ENCODE peak calls at places on chromosomes 1 and 21, in six cellular contexts. One of them, this sample, is unnamed.

GRCh38 chr1:99849744-99850457 is at the start of gene AGL:
- DNase-seq in T-cell: peak
- DNase-seq in transverse colon: peak
- DNase-seq in stimulated activated CD4-positive, alpha-beta T cell treated with anti-CD3 and anti-CD28 coated beads, Interleukin-4, amount 100 ng/mL, for 4 hours: peak
- DNase-seq in EH: peak
- DNase-seq in amniotic stem cell: peak
- DNase-seq in this sample: peak

GRCh38 chr1:3778590-3779264 is 6.2 kb downstream of the SMIM1 start:
- DNase-seq in T-cell: no peak
- DNase-seq in transverse colon: no peak
- DNase-seq in stimulated activated CD4-positive, alpha-beta T cell treated with anti-CD3 and anti-CD28 coated beads, Interleukin-4, amount 100 ng/mL, for 4 hours: no peak
- DNase-seq in EH: no peak
- DNase-seq in amniotic stem cell: no peak
- DNase-seq in this sample: no peak

GRCh38 chr1:114549137-114549536 is 32.3 kb downstream of the BCAS2 start:
- DNase-seq in T-cell: no peak
- DNase-seq in transverse colon: no peak
- DNase-seq in stimulated activated CD4-positive, alpha-beta T cell treated with anti-CD3 and anti-CD28 coated beads, Interleukin-4, amount 100 ng/mL, for 4 hours: no peak
- DNase-seq in EH: no peak
- DNase-seq in amniotic stem cell: no peak
- DNase-seq in this sample: peak

GRCh38 chr21:39601194-39601940 is 11.4 kb upstream of the B3GALT5 start:
- DNase-seq in T-cell: no peak
- DNase-seq in transverse colon: no peak
- DNase-seq in stimulated activated CD4-positive, alpha-beta T cell treated with anti-CD3 and anti-CD28 coated beads, Interleukin-4, amount 100 ng/mL, for 4 hours: no peak
- DNase-seq in EH: no peak
- DNase-seq in amniotic stem cell: no peak
- DNase-seq in this sample: no peak

GRCh38 chr1:54290443-54291184 is 90.6 kb downstream of the MRPL37 start:
- DNase-seq in T-cell: peak
- DNase-seq in transverse colon: no peak
- DNase-seq in stimulated activated CD4-positive, alpha-beta T cell treated with anti-CD3 and anti-CD28 coated beads, Interleukin-4, amount 100 ng/mL, for 4 hours: no peak
- DNase-seq in EH: peak
- DNase-seq in amniotic stem cell: no peak
- DNase-seq in this sample: peak

GRCh38 chr1:207910678-207911354 is at the start of gene CD34:
- DNase-seq in T-cell: no peak
- DNase-seq in transverse colon: no peak
- DNase-seq in stimulated activated CD4-positive, alpha-beta T cell treated with anti-CD3 and anti-CD28 coated beads, Interleukin-4, amount 100 ng/mL, for 4 hours: peak
- DNase-seq in EH: no peak
- DNase-seq in amniotic stem cell: no peak
- DNase-seq in this sample: no peak

GRCh38 chr1:26759531-26759930 is 28.2 kb upstream of the PIGV start:
- DNase-seq in T-cell: no peak
- DNase-seq in transverse colon: no peak
- DNase-seq in stimulated activated CD4-positive, alpha-beta T cell treated with anti-CD3 and anti-CD28 coated beads, Interleukin-4, amount 100 ng/mL, for 4 hours: no peak
- DNase-seq in EH: no peak
- DNase-seq in amniotic stem cell: no peak
- DNase-seq in this sample: no peak

GRCh38 chr21:16037386-16037785 is 307.6 kb downstream of the USP25 start:
- DNase-seq in T-cell: no peak
- DNase-seq in transverse colon: no peak
- DNase-seq in stimulated activated CD4-positive, alpha-beta T cell treated with anti-CD3 and anti-CD28 coated beads, Interleukin-4, amount 100 ng/mL, for 4 hours: no peak
- DNase-seq in EH: no peak
- DNase-seq in amniotic stem cell: no peak
- DNase-seq in this sample: no peak

GRCh38 chr1:70403759-70404158 is 7.3 kb upstream of the CTH start:
- DNase-seq in T-cell: no peak
- DNase-seq in transverse colon: no peak
- DNase-seq in stimulated activated CD4-positive, alpha-beta T cell treated with anti-CD3 and anti-CD28 coated beads, Interleukin-4, amount 100 ng/mL, for 4 hours: no peak
- DNase-seq in EH: no peak
- DNase-seq in amniotic stem cell: no peak
- DNase-seq in this sample: no peak

GRCh38 chr21:45012661-45013270 is 61.6 kb upstream of the ADARB1 start:
- DNase-seq in T-cell: no peak
- DNase-seq in transverse colon: peak
- DNase-seq in stimulated activated CD4-positive, alpha-beta T cell treated with anti-CD3 and anti-CD28 coated beads, Interleukin-4, amount 100 ng/mL, for 4 hours: no peak
- DNase-seq in EH: no peak
- DNase-seq in amniotic stem cell: no peak
- DNase-seq in this sample: no peak

GRCh38 chr1:1032428-1032827 is 12.5 kb downstream of the AGRN start:
- DNase-seq in T-cell: no peak
- DNase-seq in transverse colon: peak
- DNase-seq in stimulated activated CD4-positive, alpha-beta T cell treated with anti-CD3 and anti-CD28 coated beads, Interleukin-4, amount 100 ng/mL, for 4 hours: no peak
- DNase-seq in EH: no peak
- DNase-seq in amniotic stem cell: no peak
- DNase-seq in this sample: no peak

GRCh38 chr1:116261227-116261626 is 111.8 kb upstream of the ATP1A1 start:
- DNase-seq in T-cell: no peak
- DNase-seq in transverse colon: no peak
- DNase-seq in stimulated activated CD4-positive, alpha-beta T cell treated with anti-CD3 and anti-CD28 coated beads, Interleukin-4, amount 100 ng/mL, for 4 hours: no peak
- DNase-seq in EH: peak
- DNase-seq in amniotic stem cell: no peak
- DNase-seq in this sample: peak

GRCh38 chr1:206487970-206488369 is 17.7 kb downstream of the IKBKE start:
- DNase-seq in T-cell: no peak
- DNase-seq in transverse colon: no peak
- DNase-seq in stimulated activated CD4-positive, alpha-beta T cell treated with anti-CD3 and anti-CD28 coated beads, Interleukin-4, amount 100 ng/mL, for 4 hours: no peak
- DNase-seq in EH: no peak
- DNase-seq in amniotic stem cell: no peak
- DNase-seq in this sample: no peak

GRCh38 chr1:101239095-101240040 is 2.5 kb downstream of the S1PR1 start:
- DNase-seq in T-cell: peak
- DNase-seq in transverse colon: no peak
- DNase-seq in stimulated activated CD4-positive, alpha-beta T cell treated with anti-CD3 and anti-CD28 coated beads, Interleukin-4, amount 100 ng/mL, for 4 hours: peak
- DNase-seq in EH: no peak
- DNase-seq in amniotic stem cell: no peak
- DNase-seq in this sample: no peak

GRCh38 chr1:161223805-161224694 is 622 bp upstream of the APOA2 start:
- DNase-seq in T-cell: no peak
- DNase-seq in transverse colon: no peak
- DNase-seq in stimulated activated CD4-positive, alpha-beta T cell treated with anti-CD3 and anti-CD28 coated beads, Interleukin-4, amount 100 ng/mL, for 4 hours: no peak
- DNase-seq in EH: no peak
- DNase-seq in amniotic stem cell: no peak
- DNase-seq in this sample: no peak

GRCh38 chr1:24856787-24857527 is 73.1 kb downstream of the RUNX3 start:
- DNase-seq in T-cell: no peak
- DNase-seq in transverse colon: no peak
- DNase-seq in stimulated activated CD4-positive, alpha-beta T cell treated with anti-CD3 and anti-CD28 coated beads, Interleukin-4, amount 100 ng/mL, for 4 hours: no peak
- DNase-seq in EH: no peak
- DNase-seq in amniotic stem cell: no peak
- DNase-seq in this sample: no peak

GRCh38 chr21:34857874-34858273 is 189.1 kb downstream of the CLIC6 start:
- DNase-seq in T-cell: no peak
- DNase-seq in transverse colon: no peak
- DNase-seq in stimulated activated CD4-positive, alpha-beta T cell treated with anti-CD3 and anti-CD28 coated beads, Interleukin-4, amount 100 ng/mL, for 4 hours: no peak
- DNase-seq in EH: no peak
- DNase-seq in amniotic stem cell: no peak
- DNase-seq in this sample: no peak

GRCh38 chr1:92459871-92460320 is 26.8 kb downstream of the GFI1 start:
- DNase-seq in T-cell: no peak
- DNase-seq in transverse colon: no peak
- DNase-seq in stimulated activated CD4-positive, alpha-beta T cell treated with anti-CD3 and anti-CD28 coated beads, Interleukin-4, amount 100 ng/mL, for 4 hours: no peak
- DNase-seq in EH: no peak
- DNase-seq in amniotic stem cell: no peak
- DNase-seq in this sample: no peak

GRCh38 chr1:45622891-45623394 is 911 bp downstream of the CCDC17 start:
- DNase-seq in T-cell: no peak
- DNase-seq in transverse colon: no peak
- DNase-seq in stimulated activated CD4-positive, alpha-beta T cell treated with anti-CD3 and anti-CD28 coated beads, Interleukin-4, amount 100 ng/mL, for 4 hours: no peak
- DNase-seq in EH: no peak
- DNase-seq in amniotic stem cell: no peak
- DNase-seq in this sample: no peak

GRCh38 chr1:3352084-3352951 is 102.1 kb upstream of the ARHGEF16 start:
- DNase-seq in T-cell: no peak
- DNase-seq in transverse colon: peak
- DNase-seq in stimulated activated CD4-positive, alpha-beta T cell treated with anti-CD3 and anti-CD28 coated beads, Interleukin-4, amount 100 ng/mL, for 4 hours: no peak
- DNase-seq in EH: peak
- DNase-seq in amniotic stem cell: no peak
- DNase-seq in this sample: peak

GRCh38 chr1:211068976-211069375 is 65.0 kb downstream of the KCNH1 start:
- DNase-seq in T-cell: no peak
- DNase-seq in transverse colon: no peak
- DNase-seq in stimulated activated CD4-positive, alpha-beta T cell treated with anti-CD3 and anti-CD28 coated beads, Interleukin-4, amount 100 ng/mL, for 4 hours: no peak
- DNase-seq in EH: peak
- DNase-seq in amniotic stem cell: no peak
- DNase-seq in this sample: no peak

GRCh38 chr1:100440075-100440809 is 87.9 kb downstream of the CDC14A start:
- DNase-seq in T-cell: peak
- DNase-seq in transverse colon: peak
- DNase-seq in stimulated activated CD4-positive, alpha-beta T cell treated with anti-CD3 and anti-CD28 coated beads, Interleukin-4, amount 100 ng/mL, for 4 hours: peak
- DNase-seq in EH: no peak
- DNase-seq in amniotic stem cell: no peak
- DNase-seq in this sample: no peak

GRCh38 chr1:201693887-201694614 is 134.9 kb upstream of the IPO9 start:
- DNase-seq in T-cell: no peak
- DNase-seq in transverse colon: no peak
- DNase-seq in stimulated activated CD4-positive, alpha-beta T cell treated with anti-CD3 and anti-CD28 coated beads, Interleukin-4, amount 100 ng/mL, for 4 hours: no peak
- DNase-seq in EH: no peak
- DNase-seq in amniotic stem cell: no peak
- DNase-seq in this sample: no peak

GRCh38 chr21:32383812-32384211 is 9.0 kb downstream of the URB1 start:
- DNase-seq in T-cell: no peak
- DNase-seq in transverse colon: no peak
- DNase-seq in stimulated activated CD4-positive, alpha-beta T cell treated with anti-CD3 and anti-CD28 coated beads, Interleukin-4, amount 100 ng/mL, for 4 hours: no peak
- DNase-seq in EH: no peak
- DNase-seq in amniotic stem cell: no peak
- DNase-seq in this sample: no peak

GRCh38 chr1:12424793-12425192 is 193.2 kb downstream of the DHRS3 start:
- DNase-seq in T-cell: no peak
- DNase-seq in transverse colon: no peak
- DNase-seq in stimulated activated CD4-positive, alpha-beta T cell treated with anti-CD3 and anti-CD28 coated beads, Interleukin-4, amount 100 ng/mL, for 4 hours: no peak
- DNase-seq in EH: peak
- DNase-seq in amniotic stem cell: no peak
- DNase-seq in this sample: peak

GRCh38 chr1:218344814-218345672 is at the start of gene TGFB2:
- DNase-seq in T-cell: no peak
- DNase-seq in transverse colon: peak
- DNase-seq in stimulated activated CD4-positive, alpha-beta T cell treated with anti-CD3 and anti-CD28 coated beads, Interleukin-4, amount 100 ng/mL, for 4 hours: peak
- DNase-seq in EH: peak
- DNase-seq in amniotic stem cell: no peak
- DNase-seq in this sample: peak

GRCh38 chr1:167317463-167317862 is 96.8 kb downstream of the POU2F1 start:
- DNase-seq in T-cell: no peak
- DNase-seq in transverse colon: no peak
- DNase-seq in stimulated activated CD4-positive, alpha-beta T cell treated with anti-CD3 and anti-CD28 coated beads, Interleukin-4, amount 100 ng/mL, for 4 hours: no peak
- DNase-seq in EH: no peak
- DNase-seq in amniotic stem cell: no peak
- DNase-seq in this sample: no peak

GRCh38 chr1:245060684-245061374 is 94.0 kb upstream of the KIF26B start:
- DNase-seq in T-cell: no peak
- DNase-seq in transverse colon: peak
- DNase-seq in stimulated activated CD4-positive, alpha-beta T cell treated with anti-CD3 and anti-CD28 coated beads, Interleukin-4, amount 100 ng/mL, for 4 hours: no peak
- DNase-seq in EH: no peak
- DNase-seq in amniotic stem cell: no peak
- DNase-seq in this sample: peak

GRCh38 chr21:45224189-45224938 is 63.3 kb downstream of the POFUT2 start:
- DNase-seq in T-cell: peak
- DNase-seq in transverse colon: peak
- DNase-seq in stimulated activated CD4-positive, alpha-beta T cell treated with anti-CD3 and anti-CD28 coated beads, Interleukin-4, amount 100 ng/mL, for 4 hours: peak
- DNase-seq in EH: peak
- DNase-seq in amniotic stem cell: no peak
- DNase-seq in this sample: no peak

GRCh38 chr21:15729346-15729673 is 472 bp upstream of the USP25 start:
- DNase-seq in T-cell: no peak
- DNase-seq in transverse colon: no peak
- DNase-seq in stimulated activated CD4-positive, alpha-beta T cell treated with anti-CD3 and anti-CD28 coated beads, Interleukin-4, amount 100 ng/mL, for 4 hours: no peak
- DNase-seq in EH: no peak
- DNase-seq in amniotic stem cell: no peak
- DNase-seq in this sample: no peak

GRCh38 chr1:201019321-201019977 is 4.1 kb downstream of the KIF21B start:
- DNase-seq in T-cell: peak
- DNase-seq in transverse colon: peak
- DNase-seq in stimulated activated CD4-positive, alpha-beta T cell treated with anti-CD3 and anti-CD28 coated beads, Interleukin-4, amount 100 ng/mL, for 4 hours: peak
- DNase-seq in EH: peak
- DNase-seq in amniotic stem cell: no peak
- DNase-seq in this sample: peak

GRCh38 chr1:164754088-164754600 is 195.2 kb downstream of the PBX1 start:
- DNase-seq in T-cell: no peak
- DNase-seq in transverse colon: no peak
- DNase-seq in stimulated activated CD4-positive, alpha-beta T cell treated with anti-CD3 and anti-CD28 coated beads, Interleukin-4, amount 100 ng/mL, for 4 hours: no peak
- DNase-seq in EH: peak
- DNase-seq in amniotic stem cell: no peak
- DNase-seq in this sample: peak

GRCh38 chr1:29708818-29709710 is 472.7 kb downstream of the PTPRU start:
- DNase-seq in T-cell: no peak
- DNase-seq in transverse colon: no peak
- DNase-seq in stimulated activated CD4-positive, alpha-beta T cell treated with anti-CD3 and anti-CD28 coated beads, Interleukin-4, amount 100 ng/mL, for 4 hours: no peak
- DNase-seq in EH: peak
- DNase-seq in amniotic stem cell: peak
- DNase-seq in this sample: peak

This sample was measured in fibroblast of mammary gland.